ENCODE peak calls at places on chromosomes 12 and 14, in six cellular contexts. M is nephron progenitor cell; A is stomach; B is NCI-H1417; N is T follicular helper cell; P is activated T-cell treated with anti-CD3 and anti-CD28 coated beads, Interleukin-2, amount 50 U/mL, for 1 hour. S is an unnamed sample.

GRCh38 chr12:14532152-14532551 is 35.5 kb downstream of the PLBD1 start:
- DNase-seq in B (no peak), P (no peak), N (no peak), M (no peak), A (no peak), S (no peak)

GRCh38 chr14:32595496-32595895 is 266.4 kb downstream of the AKAP6 start:
- DNase-seq in B (no peak), P (no peak), M (no peak), A (no peak), N (no peak), S (no peak)

GRCh38 chr14:75793806-75794205 is 132.8 kb downstream of the TTLL5 start:
- DNase-seq in N (no peak), A (no peak), P (no peak), M (no peak), B (no peak), S (peak; percentile 18)

GRCh38 chr14:65658202-65658601 is 245.7 kb downstream of the FUT8 start:
- DNase-seq in B (no peak), A (no peak), N (no peak), P (no peak), M (no peak), S (peak; percentile 28)

GRCh38 chr12:119179335-119180021 is 747 bp downstream of the HSPB8 start:
- DNase-seq in N (no peak), A (peak; percentile 58), P (no peak), M (peak; percentile 54), B (no peak), S (peak; percentile 36)

GRCh38 chr12:123801573-123802178 is 39.6 kb downstream of the DNAH10 start:
- DNase-seq in M (no peak), B (no peak), N (no peak), A (no peak), P (no peak), S (peak; percentile 20)

GRCh38 chr14:95482967-95483842 is 33.2 kb downstream of the SYNE3 start:
- DNase-seq in A (peak; percentile 67), P (no peak), M (no peak), B (no peak), N (no peak), S (peak; percentile 96)

GRCh38 chr14:104422301-104423223 is 157.0 kb upstream of the C14orf180 start:
- DNase-seq in A (peak; percentile 18), N (no peak), M (peak; percentile 50), B (no peak), P (no peak), S (no peak)

GRCh38 chr12:92908108-92908507 is 21.0 kb downstream of the EEA1 start:
- DNase-seq in P (no peak), A (no peak), M (no peak), B (no peak), N (no peak), S (peak; percentile 9)